ENCODE peak calls at places on chromosomes 4 and X, in eight cellular contexts. Z, P, L, J, K, B, U and T are unnamed samples. For H3K27me3, the result is how much of the 10 kb centered on the place peaks cover.

GRCh38 chr4:169293343-169294176 is 22.8 kb upstream of the SH3RF1 start:
- DNase-seq in Z (no peak), P (no peak), L (no peak), J (no peak), K (no peak), B (no peak), U (no peak), T (no peak)

GRCh38 chr4:85747871-85748491 is 273.0 kb downstream of the ARHGAP24 start:
- DNase-seq in Z (no peak), P (peak), L (peak), J (peak), K (no peak), B (peak), U (peak), T (no peak)

GRCh38 chr4:67725981-67726380 is 25.0 kb upstream of the UBA6 start:
- DNase-seq in Z (no peak), P (no peak), L (no peak), J (no peak), K (no peak), B (no peak), U (no peak), T (no peak)

GRCh38 chr4:156303708-156304107 is 350.0 kb upstream of the CTSO start:
- DNase-seq in Z (no peak), P (no peak), L (no peak), J (no peak), K (no peak), B (no peak), U (no peak), T (no peak)

GRCh38 chr4:182207806-182208483 is 35.3 kb upstream of the TENM3 start:
- DNase-seq in Z (no peak), P (no peak), L (no peak), J (no peak), K (no peak), B (no peak), U (no peak), T (no peak)

GRCh38 chr4:93776386-93777080 is 52.0 kb upstream of the ATOH1 start:
- DNase-seq in Z (no peak), P (no peak), L (no peak), J (no peak), K (no peak), B (no peak), U (no peak), T (no peak)

GRCh38 chr4:23290656-23291055 is 597.9 kb downstream of the GBA3 start:
- DNase-seq in Z (no peak), P (no peak), L (no peak), J (no peak), K (no peak), B (no peak), U (no peak), T (no peak)

GRCh38 chr4:87093443-87094123 is 126.8 kb downstream of the KLHL8 start:
- DNase-seq in Z (no peak), P (peak), L (peak), J (peak), K (no peak), B (peak), U (peak), T (no peak)

GRCh38 chr4:108635070-108635655 is 14.8 kb downstream of the RPL34 start:
- DNase-seq in Z (no peak), P (no peak), L (no peak), J (no peak), K (no peak), B (no peak), U (no peak), T (no peak)

GRCh38 chrX:38052096-38052495 is 45.7 kb downstream of the SYTL5 start:
- DNase-seq in Z (no peak), P (no peak), L (no peak), J (no peak), K (no peak), B (peak), U (no peak), T (no peak)

GRCh38 chr4:11424896-11425295 is 3.8 kb downstream of the HS3ST1 start:
- DNase-seq in Z (no peak), P (no peak), L (no peak), J (no peak), K (no peak), B (no peak), U (no peak), T (no peak)

GRCh38 chr4:37827030-37827705 is 682 bp downstream of the PGM2 start:
- DNase-seq in Z (no peak), P (no peak), L (no peak), J (no peak), K (no peak), B (no peak), U (peak), T (peak)

GRCh38 chrX:140764401-140764919 is 54.9 kb downstream of the LINC00632 start:
- DNase-seq in Z (no peak), P (no peak), L (peak), J (no peak), K (no peak), B (no peak), U (peak), T (no peak)

GRCh38 chr4:80307774-80308465 is 27.6 kb upstream of the CFAP299 start:
- DNase-seq in Z (no peak), P (no peak), L (no peak), J (no peak), K (no peak), B (no peak), U (no peak), T (no peak)

GRCh38 chr4:184952522-184952921 is 65.8 kb upstream of the HELT start:
- DNase-seq in Z (no peak), P (no peak), L (no peak), J (no peak), K (no peak), B (no peak), U (no peak), T (no peak)

GRCh38 chrX:46814966-46815365 is 21.9 kb upstream of the RP2 start:
- DNase-seq in Z (no peak), P (no peak), L (no peak), J (no peak), K (no peak), B (no peak), U (no peak), T (no peak)

GRCh38 chr4:92994727-92995126 is 691.0 kb downstream of the GRID2 start:
- DNase-seq in Z (no peak), P (no peak), L (peak), J (no peak), K (no peak), B (no peak), U (no peak), T (no peak)

GRCh38 chr4:47217291-47217690 is 185.9 kb downstream of the GABRB1 start:
- DNase-seq in Z (no peak), P (no peak), L (no peak), J (no peak), K (no peak), B (no peak), U (no peak), T (no peak)

GRCh38 chr4:13888112-13888511 is 260.6 kb upstream of the BOD1L1 start:
- DNase-seq in Z (no peak), P (no peak), L (no peak), J (no peak), K (no peak), B (no peak), U (no peak), T (no peak)

GRCh38 chrX:1398431-1399340 is 6.8 kb upstream of the SLC25A6 start:
- DNase-seq in Z (peak), P (no peak), L (peak), J (no peak), K (no peak), B (no peak), U (no peak), T (no peak)
- TF ChIP-seq POLR2A in Z (no peak), P (no peak), L (no peak), J (no peak), K (no peak), B (no peak), U (no peak), T (no peak)

GRCh38 chr4:167906851-167907250 is 185.5 kb upstream of the ANXA10 start:
- DNase-seq in Z (no peak), P (no peak), L (no peak), J (no peak), K (no peak), B (no peak), U (no peak), T (no peak)

GRCh38 chr4:167903291-167903721 is 189.0 kb upstream of the ANXA10 start:
- DNase-seq in Z (no peak), P (no peak), L (no peak), J (no peak), K (no peak), B (no peak), U (no peak), T (no peak)

GRCh38 chr4:167908816-167909215 is 183.5 kb upstream of the ANXA10 start:
- DNase-seq in Z (no peak), P (no peak), L (no peak), J (no peak), K (no peak), B (no peak), U (no peak), T (no peak)
- H3K27me3 ChIP-seq in Z (under half), P (under half), L (under half), J (under half), K (under half), B (under half), U (under half), T (under half)

GRCh38 chr4:125266901-125267601 is 47.7 kb upstream of the FAT4 start:
- DNase-seq in Z (no peak), P (no peak), L (no peak), J (no peak), K (no peak), B (no peak), U (no peak), T (no peak)

GRCh38 chr4:125262079-125262478 is 52.7 kb upstream of the FAT4 start:
- DNase-seq in Z (no peak), P (no peak), L (no peak), J (no peak), K (no peak), B (no peak), U (peak), T (no peak)

GRCh38 chr4:125268065-125268755 is 46.5 kb upstream of the FAT4 start:
- DNase-seq in Z (no peak), P (no peak), L (no peak), J (no peak), K (no peak), B (no peak), U (no peak), T (no peak)

DNA sequence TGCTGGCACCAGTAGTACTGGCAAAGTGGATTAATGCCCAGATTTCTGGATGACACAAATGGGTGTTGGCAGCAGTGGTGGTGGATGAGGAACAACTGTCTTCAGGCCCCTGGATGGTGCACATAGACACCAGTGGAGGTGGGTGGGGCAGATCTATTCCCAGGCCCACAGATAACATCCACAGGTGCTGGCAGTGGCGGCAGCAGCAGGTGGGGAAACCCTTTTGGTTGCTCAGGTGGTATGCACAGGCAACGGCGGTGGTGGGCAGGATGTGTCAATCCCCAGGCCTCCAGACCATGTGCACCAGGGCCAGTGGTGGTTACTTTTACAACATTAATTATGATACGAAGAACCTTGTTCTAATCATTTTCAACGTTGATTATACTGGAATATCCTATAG is 48.9 kb upstream of the FAT4 start:
- DNase-seq in Z (peak), P (no peak), L (no peak), J (no peak), K (no peak), B (no peak), U (no peak), T (no peak)
- H3K4me3 ChIP-seq in Z (no peak), P (no peak), L (no peak), J (no peak), K (no peak), B (no peak), U (no peak), T (no peak)

GRCh38 chrX:41333994-41334865 is at the start of gene DDX3X:
- DNase-seq in Z (peak), P (peak), L (peak), J (peak), K (peak), B (peak), U (peak), T (peak)
- TF ChIP-seq POLR2A in Z (peak), P (peak), L (peak), J (peak), K (peak), B (peak), U (no peak), T (peak)

GRCh38 chrX:40145670-40146470 is 48.1 kb upstream of the BCOR start:
- DNase-seq in Z (no peak), P (no peak), L (no peak), J (no peak), K (no peak), B (no peak), U (no peak), T (no peak)

GRCh38 chrX:40147399-40148188 is 49.8 kb upstream of the BCOR start:
- DNase-seq in Z (no peak), P (no peak), L (no peak), J (no peak), K (no peak), B (no peak), U (peak), T (no peak)

GRCh38 chrX:40148189-40148438 is 50.4 kb upstream of the BCOR start:
- DNase-seq in Z (no peak), P (peak), L (no peak), J (no peak), K (no peak), B (no peak), U (no peak), T (no peak)

GRCh38 chrX:40145001-40145631 is 47.4 kb upstream of the BCOR start:
- DNase-seq in Z (peak), P (no peak), L (no peak), J (no peak), K (no peak), B (no peak), U (no peak), T (no peak)

DNA sequence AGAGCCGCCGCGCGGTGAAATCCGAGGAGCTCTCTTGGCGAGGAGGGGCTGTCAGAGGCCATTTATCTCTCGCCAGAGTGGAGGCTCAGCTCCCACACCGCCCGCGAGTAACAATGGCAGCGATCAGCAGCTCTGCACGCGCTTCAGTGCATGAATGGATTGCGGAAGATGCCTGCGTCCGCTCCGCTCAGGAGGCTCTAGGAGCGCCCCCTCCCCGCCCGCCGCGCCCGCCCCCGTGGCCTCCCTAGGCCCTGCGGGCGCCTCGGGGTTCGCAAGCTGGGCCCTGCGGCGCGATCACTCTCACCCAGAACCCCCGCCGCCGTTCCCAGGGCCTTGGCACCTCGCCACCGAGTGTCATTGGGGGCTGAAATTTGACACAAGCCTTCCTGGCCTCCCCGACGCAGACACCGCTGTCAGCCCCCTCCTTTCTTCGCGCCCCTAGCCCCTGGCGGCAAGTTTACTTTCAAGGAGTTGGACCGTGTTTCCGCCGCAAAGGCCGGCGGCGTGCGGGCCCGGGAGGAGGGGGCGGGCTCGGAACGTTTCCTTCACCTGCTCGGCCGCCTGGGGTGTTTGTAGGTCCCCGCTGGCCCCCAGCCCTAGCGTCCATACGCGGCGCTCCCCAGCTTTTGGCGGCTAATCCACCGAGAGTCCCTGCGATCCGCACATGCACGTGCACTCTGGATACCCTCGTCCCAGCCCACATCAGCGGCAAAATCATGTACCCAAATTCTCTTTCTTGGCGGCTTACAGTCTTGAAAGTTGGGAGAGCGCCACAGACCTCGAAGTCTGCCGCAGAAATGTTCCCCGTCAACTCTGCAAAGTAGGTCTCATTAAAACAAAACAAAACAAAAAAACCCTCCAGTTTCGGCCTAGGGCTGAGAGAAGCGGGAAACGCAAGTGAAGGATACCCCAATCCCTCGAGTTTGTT is 49.0 kb upstream of the BCOR start:
- DNase-seq in Z (peak), P (no peak), L (peak), J (no peak), K (peak), B (no peak), U (peak), T (no peak)
- H3K27me3 ChIP-seq in Z (under half), P (under half), L (under half), J (under half), K (under half), B (under half), U (under half), T (under half)

GRCh38 chr4:183908284-183908683 is 3.2 kb downstream of the STOX2 start:
- DNase-seq in Z (no peak), P (no peak), L (no peak), J (no peak), K (no peak), B (no peak), U (no peak), T (no peak)
- H3K4me3 ChIP-seq in Z (no peak), P (no peak), L (no peak), J (no peak), K (no peak), B (no peak), U (no peak), T (no peak)

DNA sequence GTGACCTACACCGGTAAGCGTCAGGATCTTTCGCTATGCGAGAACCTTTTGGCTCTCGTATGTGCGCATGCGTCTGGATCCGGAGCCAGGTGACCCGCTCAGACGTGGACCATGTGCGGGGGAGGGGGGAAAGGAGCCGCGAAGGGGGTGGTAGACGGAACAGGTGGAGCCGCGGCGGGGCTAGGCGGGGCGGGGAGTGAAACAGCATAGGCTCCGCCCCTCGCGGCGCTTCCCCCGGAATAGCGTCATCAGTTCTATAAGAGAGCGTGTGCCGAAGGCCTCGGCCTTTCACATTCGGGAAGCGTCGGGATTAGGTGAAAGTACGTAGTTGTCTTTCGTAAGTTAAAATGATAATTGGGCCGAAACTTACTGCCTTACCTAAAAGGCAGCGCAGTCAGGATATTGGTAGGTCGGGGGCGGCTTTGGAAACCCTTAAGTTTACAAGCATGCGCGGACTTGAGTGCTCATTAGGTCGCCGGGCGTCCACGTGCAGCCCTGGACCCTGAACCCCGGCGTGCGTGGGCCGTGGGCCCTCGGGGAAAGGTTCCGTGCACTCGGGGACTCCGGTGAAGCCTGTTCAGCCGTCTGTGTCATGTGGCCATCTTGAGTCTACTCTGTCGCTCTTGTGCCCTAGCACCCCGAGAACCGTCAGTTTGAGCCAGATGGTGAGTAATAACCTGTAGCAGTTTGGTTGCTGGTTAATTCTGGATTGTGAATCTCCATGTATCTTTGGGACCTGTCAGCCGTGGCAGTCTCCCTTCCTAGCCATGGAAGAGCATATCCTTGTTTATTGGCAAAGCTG is 74.1 kb downstream of the PRSS12 start:
- DNase-seq in Z (peak), P (peak), L (peak), J (peak), K (peak), B (peak), U (peak), T (peak)
- TF ChIP-seq POLR2A in Z (peak), P (peak), L (peak), J (peak), K (peak), B (peak), U (peak), T (peak)

GRCh38 chrX:108349210-108349609 is 89.0 kb downstream of the COL4A6 start:
- DNase-seq in Z (no peak), P (no peak), L (no peak), J (no peak), K (no peak), B (no peak), U (no peak), T (no peak)
- H3K27me3 ChIP-seq in Z (under half), P (under half), L (under half), J (under half), K (under half), B (under half), U (under half), T (under half)

GRCh38 chrX:101220881-101221280 is 1.3 kb downstream of the DRP2 start:
- DNase-seq in Z (no peak), P (no peak), L (no peak), J (no peak), K (no peak), B (no peak), U (no peak), T (no peak)

GRCh38 chrX:101217689-101218088 is 1.9 kb upstream of the DRP2 start:
- DNase-seq in Z (no peak), P (no peak), L (no peak), J (no peak), K (no peak), B (no peak), U (no peak), T (no peak)

GRCh38 chrX:101219840-101220191 is 230 bp downstream of the DRP2 start:
- DNase-seq in Z (no peak), P (no peak), L (no peak), J (no peak), K (peak), B (no peak), U (no peak), T (no peak)

GRCh38 chrX:101223226-101223625 is 3.6 kb downstream of the DRP2 start:
- DNase-seq in Z (no peak), P (no peak), L (no peak), J (no peak), K (no peak), B (no peak), U (no peak), T (no peak)

GRCh38 chrX:101219116-101219839 is at the start of gene DRP2:
- DNase-seq in Z (no peak), P (no peak), L (no peak), J (no peak), K (no peak), B (no peak), U (no peak), T (no peak)
- H3K4me3 ChIP-seq in Z (no peak), P (no peak), L (no peak), J (no peak), K (no peak), B (no peak), U (no peak), T (no peak)